ENCODE peak calls at places on chromosomes 2 and 18, in six cellular contexts. One of them, this sample, is unnamed.

GRCh38 chr18:68148862-68149261 is 566.0 kb downstream of the TMX3 start:
- DNase-seq in brain microvascular endothelial cell: no peak
- DNase-seq in fibroblast of mammary gland: no peak
- DNase-seq in osteoblast: no peak
- DNase-seq in fibroblast of the aortic adventitia: no peak
- DNase-seq in BJ: no peak
- DNase-seq in this sample: no peak

GRCh38 chr2:177056540-177056939 is 156.1 kb upstream of the HNRNPA3 start:
- DNase-seq in brain microvascular endothelial cell: no peak
- DNase-seq in fibroblast of mammary gland: no peak
- DNase-seq in osteoblast: no peak
- DNase-seq in fibroblast of the aortic adventitia: no peak
- DNase-seq in BJ: no peak
- DNase-seq in this sample: no peak

GRCh38 chr2:162013514-162014205 is 60.4 kb downstream of the DPP4 start:
- DNase-seq in brain microvascular endothelial cell: no peak
- DNase-seq in fibroblast of mammary gland: no peak
- DNase-seq in osteoblast: no peak
- DNase-seq in fibroblast of the aortic adventitia: no peak
- DNase-seq in BJ: no peak
- DNase-seq in this sample: no peak

GRCh38 chr18:56709463-56709862 is 58.3 kb downstream of the WDR7 start:
- DNase-seq in brain microvascular endothelial cell: peak
- DNase-seq in fibroblast of mammary gland: peak
- DNase-seq in osteoblast: peak
- DNase-seq in fibroblast of the aortic adventitia: peak
- DNase-seq in BJ: peak
- DNase-seq in this sample: peak

GRCh38 chr2:195382186-195382585 is 274.8 kb upstream of the SLC39A10 start:
- DNase-seq in brain microvascular endothelial cell: no peak
- DNase-seq in fibroblast of mammary gland: no peak
- DNase-seq in osteoblast: peak
- DNase-seq in fibroblast of the aortic adventitia: no peak
- DNase-seq in BJ: no peak
- DNase-seq in this sample: no peak

GRCh38 chr18:55249572-55249971 is 290.3 kb upstream of the CCDC68 start:
- DNase-seq in brain microvascular endothelial cell: no peak
- DNase-seq in fibroblast of mammary gland: peak
- DNase-seq in osteoblast: no peak
- DNase-seq in fibroblast of the aortic adventitia: no peak
- DNase-seq in BJ: no peak
- DNase-seq in this sample: no peak

GRCh38 chr2:181944164-181944913 is 41.3 kb upstream of the PPP1R1C start:
- DNase-seq in brain microvascular endothelial cell: no peak
- DNase-seq in fibroblast of mammary gland: no peak
- DNase-seq in osteoblast: no peak
- DNase-seq in fibroblast of the aortic adventitia: no peak
- DNase-seq in BJ: no peak
- DNase-seq in this sample: no peak

GRCh38 chr2:32825291-32825712 is 121.5 kb upstream of the LTBP1 start:
- DNase-seq in brain microvascular endothelial cell: peak
- DNase-seq in fibroblast of mammary gland: peak
- DNase-seq in osteoblast: no peak
- DNase-seq in fibroblast of the aortic adventitia: peak
- DNase-seq in BJ: no peak
- DNase-seq in this sample: no peak

GRCh38 chr2:58516695-58517094 is 275.6 kb upstream of the FANCL start:
- DNase-seq in brain microvascular endothelial cell: no peak
- DNase-seq in fibroblast of mammary gland: no peak
- DNase-seq in osteoblast: no peak
- DNase-seq in fibroblast of the aortic adventitia: no peak
- DNase-seq in BJ: no peak
- DNase-seq in this sample: no peak

GRCh38 chr2:68837861-68838341 is 33.3 kb downstream of the BMP10 start:
- DNase-seq in brain microvascular endothelial cell: no peak
- DNase-seq in fibroblast of mammary gland: peak
- DNase-seq in osteoblast: no peak
- DNase-seq in fibroblast of the aortic adventitia: peak
- DNase-seq in BJ: no peak
- DNase-seq in this sample: peak

GRCh38 chr2:68835636-68836035 is 35.6 kb downstream of the BMP10 start:
- DNase-seq in brain microvascular endothelial cell: no peak
- DNase-seq in fibroblast of mammary gland: no peak
- DNase-seq in osteoblast: no peak
- DNase-seq in fibroblast of the aortic adventitia: no peak
- DNase-seq in BJ: no peak
- DNase-seq in this sample: no peak

GRCh38 chr2:68839260-68839833 is 31.9 kb downstream of the BMP10 start:
- DNase-seq in brain microvascular endothelial cell: no peak
- DNase-seq in fibroblast of mammary gland: peak
- DNase-seq in osteoblast: no peak
- DNase-seq in fibroblast of the aortic adventitia: no peak
- DNase-seq in BJ: no peak
- DNase-seq in this sample: no peak

GRCh38 chr2:68838641-68839040 is 32.6 kb downstream of the BMP10 start:
- DNase-seq in brain microvascular endothelial cell: no peak
- DNase-seq in fibroblast of mammary gland: no peak
- DNase-seq in osteoblast: no peak
- DNase-seq in fibroblast of the aortic adventitia: no peak
- DNase-seq in BJ: no peak
- DNase-seq in this sample: no peak

DNA sequence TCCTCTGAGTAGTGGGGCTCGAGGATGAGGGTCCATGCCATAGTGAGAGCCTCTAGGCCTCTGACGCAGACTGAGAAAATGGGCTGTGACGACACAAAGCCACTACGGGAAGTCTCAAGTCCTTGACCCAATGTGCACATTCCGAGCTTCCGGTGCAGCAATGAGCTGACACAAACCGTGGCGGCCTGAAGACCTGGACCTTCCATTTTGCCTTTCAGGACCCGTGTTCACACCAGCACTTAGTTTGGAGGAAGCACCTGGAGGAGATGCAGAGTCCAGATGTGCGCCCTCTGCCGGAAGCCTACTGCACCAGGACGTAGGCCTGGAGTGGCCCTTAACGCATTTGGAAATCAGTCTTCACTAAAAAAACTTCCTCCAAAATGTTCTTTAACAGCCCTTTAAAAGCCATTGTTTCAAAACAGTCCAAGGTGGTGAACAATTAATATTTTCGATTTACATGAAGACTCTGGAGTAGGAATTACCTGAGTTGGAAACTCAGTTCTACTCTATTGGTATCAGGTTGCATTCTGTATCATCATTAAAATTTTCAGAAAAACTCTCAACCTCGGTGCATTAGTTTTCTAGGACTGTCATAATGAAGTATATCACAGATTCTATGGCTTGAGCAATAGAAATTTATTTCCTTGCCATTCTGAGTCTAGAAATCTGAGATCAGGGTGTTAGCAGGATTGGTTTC is 33.9 kb downstream of the BMP10 start:
- DNase-seq in brain microvascular endothelial cell: no peak
- DNase-seq in fibroblast of mammary gland: peak
- DNase-seq in osteoblast: no peak
- DNase-seq in fibroblast of the aortic adventitia: peak
- DNase-seq in BJ: no peak
- DNase-seq in this sample: no peak
- TF ChIP-seq CTCF in brain microvascular endothelial cell: peak
- TF ChIP-seq CTCF in fibroblast of mammary gland: peak
- TF ChIP-seq CTCF in osteoblast: peak
- TF ChIP-seq CTCF in fibroblast of the aortic adventitia: peak
- TF ChIP-seq CTCF in BJ: peak
- TF ChIP-seq CTCF in this sample: peak

DNA sequence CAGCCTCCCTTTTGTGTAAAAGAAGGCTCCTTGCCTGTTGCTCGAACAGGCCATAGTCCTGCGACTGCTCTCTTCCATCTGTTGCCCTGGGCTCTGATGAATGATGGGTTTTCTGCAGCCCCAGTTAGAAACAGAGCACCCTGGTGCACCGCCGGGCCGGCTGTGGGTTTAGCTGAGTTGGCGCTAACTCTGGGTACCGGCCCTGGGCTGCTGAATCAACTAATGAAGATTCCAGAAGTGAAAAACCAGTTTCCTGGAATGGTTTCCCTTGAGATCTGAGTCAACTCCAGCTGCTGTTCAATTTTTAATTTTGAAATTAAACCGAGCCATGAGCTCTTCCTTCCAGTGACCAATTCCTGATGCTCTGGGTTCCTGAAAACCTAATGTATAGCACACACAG is 5.7 kb downstream of the COL6A3 start:
- DNase-seq in brain microvascular endothelial cell: no peak
- DNase-seq in fibroblast of mammary gland: peak
- DNase-seq in osteoblast: no peak
- DNase-seq in fibroblast of the aortic adventitia: peak
- DNase-seq in BJ: no peak
- DNase-seq in this sample: no peak
- H3K4me3 ChIP-seq in brain microvascular endothelial cell: no peak
- H3K4me3 ChIP-seq in fibroblast of mammary gland: peak
- H3K4me3 ChIP-seq in osteoblast: peak
- H3K4me3 ChIP-seq in fibroblast of the aortic adventitia: peak
- H3K4me3 ChIP-seq in BJ: peak
- H3K4me3 ChIP-seq in this sample: peak

DNA sequence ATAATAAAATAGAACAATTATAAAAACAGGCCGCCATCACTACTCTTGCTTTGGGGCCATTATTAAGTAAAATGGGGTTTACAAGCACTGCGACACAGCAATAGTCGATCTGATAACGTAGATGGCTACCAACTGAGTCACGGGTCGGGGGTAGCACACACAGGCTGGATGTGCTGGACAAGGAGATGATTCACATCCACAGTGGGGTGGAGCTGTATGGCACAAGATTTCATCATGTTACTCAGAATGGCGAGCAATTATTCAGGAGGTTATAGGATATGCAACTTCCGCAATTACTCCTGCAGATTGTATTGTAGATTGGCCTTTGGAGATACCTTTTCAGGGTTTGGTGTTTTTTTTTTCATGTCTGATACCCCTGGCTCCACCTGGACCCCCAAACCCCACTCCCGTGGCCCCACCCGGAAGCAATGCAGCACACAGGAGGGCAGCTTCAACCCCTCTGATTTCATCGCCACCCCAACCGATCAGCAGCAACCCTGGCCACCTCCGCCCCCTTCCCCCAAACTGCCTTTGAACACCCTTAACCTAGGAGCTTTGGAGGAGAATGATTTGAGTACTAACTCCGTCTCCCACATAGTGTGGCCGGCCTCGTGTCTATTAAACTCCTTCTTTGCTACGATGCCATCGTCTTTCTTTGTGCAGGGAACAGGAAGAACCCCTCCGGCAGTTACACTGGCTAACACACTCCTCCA is 21.4 kb upstream of the MLPH start:
- DNase-seq in brain microvascular endothelial cell: peak
- DNase-seq in fibroblast of mammary gland: peak
- DNase-seq in osteoblast: peak
- DNase-seq in fibroblast of the aortic adventitia: peak
- DNase-seq in BJ: peak
- DNase-seq in this sample: no peak
- TF ChIP-seq CTCF in brain microvascular endothelial cell: no peak
- TF ChIP-seq CTCF in fibroblast of mammary gland: no peak
- TF ChIP-seq CTCF in osteoblast: no peak
- TF ChIP-seq CTCF in fibroblast of the aortic adventitia: no peak
- TF ChIP-seq CTCF in BJ: no peak
- TF ChIP-seq CTCF in this sample: no peak

GRCh38 chr2:11344956-11345671 is 678 bp upstream of the ROCK2 start:
- DNase-seq in brain microvascular endothelial cell: peak
- DNase-seq in fibroblast of mammary gland: peak
- DNase-seq in osteoblast: peak
- DNase-seq in fibroblast of the aortic adventitia: peak
- DNase-seq in BJ: peak
- DNase-seq in this sample: peak

GRCh38 chr2:11344342-11344955 is at the start of gene ROCK2:
- DNase-seq in brain microvascular endothelial cell: peak
- DNase-seq in fibroblast of mammary gland: peak
- DNase-seq in osteoblast: peak
- DNase-seq in fibroblast of the aortic adventitia: peak
- DNase-seq in BJ: no peak
- DNase-seq in this sample: peak

GRCh38 chr2:11346129-11346528 is 1.7 kb upstream of the ROCK2 start:
- DNase-seq in brain microvascular endothelial cell: no peak
- DNase-seq in fibroblast of mammary gland: no peak
- DNase-seq in osteoblast: no peak
- DNase-seq in fibroblast of the aortic adventitia: no peak
- DNase-seq in BJ: no peak
- DNase-seq in this sample: no peak

GRCh38 chr2:11347403-11347965 is 3.0 kb upstream of the ROCK2 start:
- DNase-seq in brain microvascular endothelial cell: no peak
- DNase-seq in fibroblast of mammary gland: no peak
- DNase-seq in osteoblast: no peak
- DNase-seq in fibroblast of the aortic adventitia: no peak
- DNase-seq in BJ: no peak
- DNase-seq in this sample: no peak

DNA sequence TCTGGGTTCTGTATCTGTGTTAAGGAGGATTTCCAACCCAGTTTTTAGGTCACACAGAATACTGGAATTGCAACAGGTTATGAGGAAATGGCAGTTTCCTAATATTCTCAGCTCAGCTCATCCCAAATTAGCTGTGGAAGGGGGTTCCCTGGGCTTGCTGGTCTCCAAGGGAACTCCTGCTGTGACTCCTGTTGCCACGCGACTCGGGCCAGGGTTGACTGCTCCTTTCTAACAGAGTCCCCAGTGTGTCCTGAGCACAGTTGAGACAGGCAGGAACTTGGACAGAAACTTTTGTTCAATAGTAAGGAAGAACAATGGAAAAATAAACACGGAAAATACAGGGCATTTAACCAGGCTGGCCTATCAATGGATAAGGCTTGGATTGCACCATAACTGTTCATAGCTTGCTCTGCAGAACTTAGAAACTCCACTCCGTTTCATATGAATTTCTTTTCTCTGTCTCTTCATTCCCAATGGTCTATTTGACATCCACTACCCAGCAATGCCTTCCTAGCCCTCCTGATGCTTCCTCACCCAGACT is 3.8 kb upstream of the ROCK2 start:
- DNase-seq in brain microvascular endothelial cell: no peak
- DNase-seq in fibroblast of mammary gland: no peak
- DNase-seq in osteoblast: no peak
- DNase-seq in fibroblast of the aortic adventitia: no peak
- DNase-seq in BJ: no peak
- DNase-seq in this sample: no peak
- H3K4me3 ChIP-seq in brain microvascular endothelial cell: no peak
- H3K4me3 ChIP-seq in fibroblast of mammary gland: no peak
- H3K4me3 ChIP-seq in osteoblast: no peak
- H3K4me3 ChIP-seq in fibroblast of the aortic adventitia: no peak
- H3K4me3 ChIP-seq in BJ: no peak
- H3K4me3 ChIP-seq in this sample: no peak